ENCODE peak calls at places on chromosomes 5 and 9, in seven cellular contexts. One of them, this sample, is unnamed.

GRCh38 chr9:134863941-134864820 is 16.4 kb upstream of the FCN2 start:
- DNase-seq in H1: no peak
- DNase-seq in SK-N-SH: no peak
- DNase-seq in GM12878: no peak
- DNase-seq in HCT116: no peak
- DNase-seq in K562: no peak
- DNase-seq in HepG2: no peak
- DNase-seq in this sample: no peak

GRCh38 chr9:91782711-91783214 is 167.3 kb downstream of the ROR2 start:
- DNase-seq in H1: no peak
- DNase-seq in SK-N-SH: no peak
- DNase-seq in GM12878: no peak
- DNase-seq in HepG2: no peak
- DNase-seq in K562: no peak
- DNase-seq in HCT116: no peak
- DNase-seq in this sample: no peak

GRCh38 chr9:2726620-2727335 is 9.5 kb downstream of the KCNV2 start:
- DNase-seq in K562: no peak
- DNase-seq in GM12878: no peak
- DNase-seq in HCT116: peak; percentile 19
- DNase-seq in HepG2: no peak
- DNase-seq in H1: no peak
- DNase-seq in SK-N-SH: no peak
- DNase-seq in this sample: no peak

GRCh38 chr9:114953917-114954316 is 23.5 kb upstream of the TNFSF8 start:
- DNase-seq in GM12878: no peak
- DNase-seq in HepG2: no peak
- DNase-seq in SK-N-SH: no peak
- DNase-seq in HCT116: no peak
- DNase-seq in H1: no peak
- DNase-seq in K562: no peak
- DNase-seq in this sample: no peak

GRCh38 chr9:86175223-86175622 is 75.9 kb upstream of the GOLM1 start:
- DNase-seq in HepG2: no peak
- DNase-seq in SK-N-SH: no peak
- DNase-seq in K562: no peak
- DNase-seq in HCT116: no peak
- DNase-seq in H1: no peak
- DNase-seq in GM12878: no peak
- DNase-seq in this sample: no peak

GRCh38 chr5:119288364-119289047 is 67.3 kb upstream of the TNFAIP8 start:
- DNase-seq in HepG2: no peak
- DNase-seq in K562: no peak
- DNase-seq in GM12878: no peak
- DNase-seq in H1: no peak
- DNase-seq in SK-N-SH: no peak
- DNase-seq in HCT116: no peak
- DNase-seq in this sample: peak; percentile 32

GRCh38 chr5:119312403-119312802 is 43.4 kb upstream of the TNFAIP8 start:
- DNase-seq in HepG2: no peak
- DNase-seq in H1: no peak
- DNase-seq in GM12878: no peak
- DNase-seq in SK-N-SH: no peak
- DNase-seq in K562: peak; percentile 70
- DNase-seq in HCT116: no peak
- DNase-seq in this sample: no peak

GRCh38 chr5:144004146-144004545 is 166.3 kb downstream of the YIPF5 start:
- DNase-seq in HCT116: no peak
- DNase-seq in GM12878: no peak
- DNase-seq in H1: no peak
- DNase-seq in K562: no peak
- DNase-seq in HepG2: no peak
- DNase-seq in SK-N-SH: no peak
- DNase-seq in this sample: no peak

GRCh38 chr9:70387663-70388062 is 26.8 kb downstream of the KLF9 start:
- DNase-seq in SK-N-SH: no peak
- DNase-seq in HepG2: no peak
- DNase-seq in K562: no peak
- DNase-seq in HCT116: no peak
- DNase-seq in H1: no peak
- DNase-seq in GM12878: no peak
- DNase-seq in this sample: no peak

GRCh38 chr5:132370241-132370820 is 821 bp downstream of the SLC22A5 start:
- DNase-seq in HepG2: no peak
- DNase-seq in K562: peak; percentile 23
- DNase-seq in SK-N-SH: no peak
- DNase-seq in HCT116: no peak
- DNase-seq in H1: no peak
- DNase-seq in GM12878: no peak
- DNase-seq in this sample: no peak

GRCh38 chr5:96969401-96969800 is 33.5 kb downstream of the LNPEP start:
- DNase-seq in H1: no peak
- DNase-seq in HCT116: no peak
- DNase-seq in SK-N-SH: no peak
- DNase-seq in HepG2: no peak
- DNase-seq in K562: no peak
- DNase-seq in GM12878: no peak
- DNase-seq in this sample: no peak

GRCh38 chr5:32076699-32077695 is 97.1 kb downstream of the GOLPH3 start:
- DNase-seq in SK-N-SH: peak; percentile 61
- DNase-seq in HepG2: peak; percentile 27
- DNase-seq in K562: peak; percentile 64
- DNase-seq in H1: no peak
- DNase-seq in HCT116: peak; percentile 34
- DNase-seq in GM12878: peak; percentile 15
- DNase-seq in this sample: peak; percentile 66

GRCh38 chr5:96880402-96881164 is 4.3 kb downstream of the ERAP2 start:
- DNase-seq in SK-N-SH: no peak
- DNase-seq in GM12878: no peak
- DNase-seq in HepG2: no peak
- DNase-seq in H1: no peak
- DNase-seq in HCT116: no peak
- DNase-seq in K562: no peak
- DNase-seq in this sample: no peak

GRCh38 chr9:134047868-134048581 is 19.8 kb downstream of the BRD3 start:
- DNase-seq in SK-N-SH: no peak
- DNase-seq in H1: no peak
- DNase-seq in HCT116: no peak
- DNase-seq in HepG2: no peak
- DNase-seq in GM12878: no peak
- DNase-seq in K562: no peak
- DNase-seq in this sample: no peak

GRCh38 chr5:91307023-91307422 is 76.1 kb downstream of the ARRDC3 start:
- DNase-seq in H1: no peak
- DNase-seq in SK-N-SH: no peak
- DNase-seq in K562: no peak
- DNase-seq in HepG2: no peak
- DNase-seq in GM12878: no peak
- DNase-seq in HCT116: no peak
- DNase-seq in this sample: no peak

GRCh38 chr5:9034671-9035070 is 511.2 kb downstream of the SEMA5A start:
- DNase-seq in HCT116: no peak
- DNase-seq in K562: no peak
- DNase-seq in H1: no peak
- DNase-seq in SK-N-SH: peak; percentile 20
- DNase-seq in GM12878: no peak
- DNase-seq in HepG2: no peak
- DNase-seq in this sample: no peak

GRCh38 chr5:39943811-39944210 is 519.0 kb upstream of the DAB2 start:
- DNase-seq in GM12878: no peak
- DNase-seq in HepG2: no peak
- DNase-seq in HCT116: no peak
- DNase-seq in H1: no peak
- DNase-seq in SK-N-SH: no peak
- DNase-seq in K562: no peak
- DNase-seq in this sample: no peak

GRCh38 chr5:161420526-161420925 is 126.0 kb downstream of the GABRB2 start:
- DNase-seq in H1: no peak
- DNase-seq in SK-N-SH: no peak
- DNase-seq in HepG2: no peak
- DNase-seq in K562: no peak
- DNase-seq in GM12878: no peak
- DNase-seq in HCT116: no peak
- DNase-seq in this sample: no peak

GRCh38 chr5:1204693-1205242 is 3.4 kb downstream of the SLC6A19 start:
- DNase-seq in HepG2: peak; percentile 71
- DNase-seq in H1: no peak
- DNase-seq in HCT116: peak; percentile 6
- DNase-seq in K562: peak; percentile 73
- DNase-seq in SK-N-SH: peak; percentile 76
- DNase-seq in GM12878: no peak
- DNase-seq in this sample: peak; percentile 91

GRCh38 chr9:37415011-37415719 is 7.3 kb upstream of the GRHPR start:
- DNase-seq in H1: peak; percentile 77
- DNase-seq in GM12878: no peak
- DNase-seq in HCT116: peak; percentile 74
- DNase-seq in SK-N-SH: peak; percentile 87
- DNase-seq in K562: peak; percentile 90
- DNase-seq in HepG2: peak; percentile 76
- DNase-seq in this sample: peak; percentile 83

DNA sequence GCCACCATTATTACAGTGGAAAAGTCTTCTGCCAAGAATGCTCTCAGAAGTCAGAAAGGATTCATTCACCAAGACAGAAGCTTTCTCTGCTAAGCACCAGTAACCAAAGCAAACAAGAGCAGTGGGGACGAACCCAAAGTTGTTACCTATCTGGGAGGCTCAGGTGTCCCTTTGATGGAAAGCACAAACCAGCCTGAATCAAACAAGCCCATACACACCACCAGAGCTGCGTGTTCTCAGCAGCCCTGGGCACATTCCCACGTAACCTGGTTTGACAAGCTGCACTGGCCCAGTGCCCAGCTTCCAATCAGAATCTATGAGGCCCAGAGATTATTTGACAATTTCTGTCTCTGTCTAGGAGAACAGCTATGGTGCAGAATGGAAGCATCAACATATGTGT is 252.6 kb downstream of the ACTL7B start:
- DNase-seq in GM12878: no peak
- DNase-seq in HCT116: no peak
- DNase-seq in H1: no peak
- DNase-seq in SK-N-SH: no peak
- DNase-seq in HepG2: no peak
- DNase-seq in K562: no peak
- DNase-seq in this sample: no peak
- TF ChIP-seq JUND in GM12878: no peak
- TF ChIP-seq JUND in HCT116: no peak
- TF ChIP-seq JUND in H1: no peak
- TF ChIP-seq JUND in SK-N-SH: no peak
- TF ChIP-seq JUND in HepG2: no peak
- TF ChIP-seq JUND in K562: no peak
- TF ChIP-seq JUND in this sample: no peak

GRCh38 chr5:177230660-177231059 is 72.9 kb downstream of the RAB24 start:
- DNase-seq in SK-N-SH: no peak
- DNase-seq in HepG2: no peak
- DNase-seq in K562: no peak
- DNase-seq in HCT116: no peak
- DNase-seq in GM12878: no peak
- DNase-seq in H1: no peak
- DNase-seq in this sample: no peak

GRCh38 chr5:177228751-177229150 is 74.8 kb downstream of the RAB24 start:
- DNase-seq in GM12878: no peak
- DNase-seq in K562: no peak
- DNase-seq in SK-N-SH: no peak
- DNase-seq in HCT116: no peak
- DNase-seq in HepG2: no peak
- DNase-seq in H1: no peak
- DNase-seq in this sample: no peak

GRCh38 chr5:177231479-177232250 is 71.9 kb downstream of the RAB24 start:
- DNase-seq in H1: no peak
- DNase-seq in HCT116: no peak
- DNase-seq in K562: no peak
- DNase-seq in SK-N-SH: no peak
- DNase-seq in HepG2: no peak
- DNase-seq in GM12878: no peak
- DNase-seq in this sample: no peak

GRCh38 chr5:177225798-177226197 is 77.7 kb downstream of the RAB24 start:
- DNase-seq in HCT116: no peak
- DNase-seq in H1: no peak
- DNase-seq in GM12878: no peak
- DNase-seq in HepG2: no peak
- DNase-seq in K562: no peak
- DNase-seq in SK-N-SH: no peak
- DNase-seq in this sample: no peak

GRCh38 chr5:177226882-177227281 is 76.6 kb downstream of the RAB24 start:
- DNase-seq in K562: no peak
- DNase-seq in GM12878: no peak
- DNase-seq in SK-N-SH: no peak
- DNase-seq in H1: no peak
- DNase-seq in HCT116: no peak
- DNase-seq in HepG2: no peak
- DNase-seq in this sample: no peak
- TF ChIP-seq JUND in K562: no peak
- TF ChIP-seq JUND in GM12878: no peak
- TF ChIP-seq JUND in SK-N-SH: no peak
- TF ChIP-seq JUND in H1: no peak
- TF ChIP-seq JUND in HCT116: no peak
- TF ChIP-seq JUND in HepG2: no peak
- TF ChIP-seq JUND in this sample: no peak

GRCh38 chr5:87872986-87873385 is 395.7 kb downstream of the TMEM161B start:
- DNase-seq in K562: no peak
- DNase-seq in HepG2: no peak
- DNase-seq in HCT116: no peak
- DNase-seq in GM12878: no peak
- DNase-seq in H1: no peak
- DNase-seq in SK-N-SH: no peak
- DNase-seq in this sample: no peak
- TF ChIP-seq JUND in K562: no peak
- TF ChIP-seq JUND in HepG2: no peak
- TF ChIP-seq JUND in HCT116: no peak
- TF ChIP-seq JUND in GM12878: no peak
- TF ChIP-seq JUND in H1: no peak
- TF ChIP-seq JUND in SK-N-SH: no peak
- TF ChIP-seq JUND in this sample: no peak

GRCh38 chr9:18721267-18722079 is 247.5 kb downstream of the ADAMTSL1 start:
- DNase-seq in HCT116: no peak
- DNase-seq in SK-N-SH: no peak
- DNase-seq in K562: no peak
- DNase-seq in H1: no peak
- DNase-seq in HepG2: no peak
- DNase-seq in GM12878: no peak
- DNase-seq in this sample: no peak
- TF ChIP-seq JUND in HCT116: no peak
- TF ChIP-seq JUND in SK-N-SH: no peak
- TF ChIP-seq JUND in K562: no peak
- TF ChIP-seq JUND in H1: no peak
- TF ChIP-seq JUND in HepG2: no peak
- TF ChIP-seq JUND in GM12878: no peak
- TF ChIP-seq JUND in this sample: no peak

This sample was measured in T47D.